ENCODE peak calls at places on chromosomes 6 and 20, in seven cellular contexts. One of them, this sample, is unnamed. For H3K4me1, the result is how much of the 10 kb centered on the place peaks cover.

GRCh38 chr6:17847203-17847602 is 140.2 kb downstream of the KIF13A start:
- DNase-seq in OCI-LY7: no peak
- DNase-seq in HCT116: no peak
- DNase-seq in GM23248: no peak
- DNase-seq in PC-3: no peak
- DNase-seq in SK-N-SH: no peak
- DNase-seq in MM.1S: no peak
- DNase-seq in this sample: no peak

GRCh38 chr6:157760137-157760536 is 62.9 kb upstream of the SNX9 start:
- DNase-seq in MM.1S: no peak
- DNase-seq in OCI-LY7: no peak
- DNase-seq in GM23248: no peak
- DNase-seq in HCT116: no peak
- DNase-seq in PC-3: no peak
- DNase-seq in SK-N-SH: no peak
- DNase-seq in this sample: no peak

GRCh38 chr6:167093922-167094432 is 28.9 kb upstream of the CCR6 start:
- DNase-seq in MM.1S: peak
- DNase-seq in GM23248: peak
- DNase-seq in HCT116: no peak
- DNase-seq in OCI-LY7: no peak
- DNase-seq in PC-3: no peak
- DNase-seq in SK-N-SH: no peak
- DNase-seq in this sample: no peak

GRCh38 chr6:67935976-67936477 is 699.1 kb upstream of the ADGRB3 start:
- DNase-seq in MM.1S: no peak
- DNase-seq in PC-3: no peak
- DNase-seq in GM23248: no peak
- DNase-seq in OCI-LY7: no peak
- DNase-seq in SK-N-SH: no peak
- DNase-seq in HCT116: no peak
- DNase-seq in this sample: no peak

GRCh38 chr6:830667-831327 is 137.9 kb upstream of the EXOC2 start:
- DNase-seq in SK-N-SH: no peak
- DNase-seq in PC-3: no peak
- DNase-seq in MM.1S: no peak
- DNase-seq in OCI-LY7: no peak
- DNase-seq in GM23248: no peak
- DNase-seq in HCT116: no peak
- DNase-seq in this sample: no peak

GRCh38 chr20:991850-992249 is 10.3 kb downstream of the RSPO4 start:
- DNase-seq in MM.1S: no peak
- DNase-seq in GM23248: no peak
- DNase-seq in OCI-LY7: peak
- DNase-seq in SK-N-SH: peak
- DNase-seq in PC-3: no peak
- DNase-seq in HCT116: no peak
- DNase-seq in this sample: no peak

GRCh38 chr6:156776470-156776840 is 723 bp upstream of the ARID1B start:
- DNase-seq in PC-3: peak
- DNase-seq in GM23248: peak
- DNase-seq in OCI-LY7: peak
- DNase-seq in SK-N-SH: peak
- DNase-seq in HCT116: no peak
- DNase-seq in MM.1S: no peak
- DNase-seq in this sample: no peak

GRCh38 chr6:65922049-65922448 is 215.0 kb upstream of the EYS start:
- DNase-seq in GM23248: no peak
- DNase-seq in PC-3: no peak
- DNase-seq in OCI-LY7: no peak
- DNase-seq in SK-N-SH: no peak
- DNase-seq in MM.1S: no peak
- DNase-seq in HCT116: no peak
- DNase-seq in this sample: no peak

GRCh38 chr20:17083738-17084137 is 143.1 kb upstream of the PCSK2 start:
- DNase-seq in MM.1S: peak
- DNase-seq in GM23248: peak
- DNase-seq in OCI-LY7: no peak
- DNase-seq in HCT116: no peak
- DNase-seq in SK-N-SH: no peak
- DNase-seq in PC-3: peak
- DNase-seq in this sample: peak

GRCh38 chr20:40291483-40291882 is 397.6 kb downstream of the MAFB start:
- DNase-seq in SK-N-SH: no peak
- DNase-seq in GM23248: no peak
- DNase-seq in HCT116: no peak
- DNase-seq in OCI-LY7: no peak
- DNase-seq in MM.1S: no peak
- DNase-seq in PC-3: no peak
- DNase-seq in this sample: no peak

GRCh38 chr20:21901470-21902275 is 196.2 kb downstream of the PAX1 start:
- DNase-seq in GM23248: peak
- DNase-seq in SK-N-SH: no peak
- DNase-seq in HCT116: no peak
- DNase-seq in OCI-LY7: no peak
- DNase-seq in PC-3: peak
- DNase-seq in MM.1S: no peak
- DNase-seq in this sample: no peak

DNA sequence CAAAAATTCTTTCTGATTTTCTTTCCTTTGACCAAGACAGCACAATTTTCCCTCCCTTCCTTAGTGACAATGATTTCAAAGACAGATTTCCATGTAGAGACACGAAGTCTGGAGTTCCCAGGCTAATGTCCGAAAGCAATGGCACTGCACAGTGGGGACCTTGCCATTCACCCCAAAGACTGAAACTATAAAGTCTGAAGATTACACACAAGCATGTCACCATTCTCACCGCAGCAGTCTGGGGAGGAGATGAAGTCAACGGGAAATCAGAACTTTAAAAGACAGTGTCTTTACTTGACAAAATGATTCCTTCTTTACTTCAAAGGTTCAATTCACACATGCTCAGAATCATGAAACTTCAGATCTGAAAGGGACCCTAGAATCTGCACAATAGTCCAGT is 8.3 kb downstream of the B4GALT5 start:
- DNase-seq in SK-N-SH: no peak
- DNase-seq in MM.1S: peak
- DNase-seq in GM23248: no peak
- DNase-seq in OCI-LY7: no peak
- DNase-seq in HCT116: no peak
- DNase-seq in PC-3: no peak
- DNase-seq in this sample: no peak
- H3K4me1 ChIP-seq in SK-N-SH: under half
- H3K4me1 ChIP-seq in MM.1S: under half
- H3K4me1 ChIP-seq in GM23248: under half
- H3K4me1 ChIP-seq in OCI-LY7: half or more
- H3K4me1 ChIP-seq in HCT116: under half
- H3K4me1 ChIP-seq in PC-3: under half
- H3K4me1 ChIP-seq in this sample: under half

GRCh38 chr6:159595173-159595572 is 97.9 kb downstream of the SOD2 start:
- DNase-seq in OCI-LY7: no peak
- DNase-seq in HCT116: peak
- DNase-seq in GM23248: peak
- DNase-seq in SK-N-SH: no peak
- DNase-seq in MM.1S: no peak
- DNase-seq in PC-3: peak
- DNase-seq in this sample: no peak

GRCh38 chr6:159590794-159591193 is 102.2 kb downstream of the SOD2 start:
- DNase-seq in PC-3: no peak
- DNase-seq in SK-N-SH: no peak
- DNase-seq in GM23248: no peak
- DNase-seq in MM.1S: no peak
- DNase-seq in OCI-LY7: no peak
- DNase-seq in HCT116: no peak
- DNase-seq in this sample: peak

GRCh38 chr6:159594106-159594749 is 98.8 kb downstream of the SOD2 start:
- DNase-seq in MM.1S: no peak
- DNase-seq in GM23248: peak
- DNase-seq in SK-N-SH: no peak
- DNase-seq in OCI-LY7: no peak
- DNase-seq in PC-3: peak
- DNase-seq in HCT116: peak
- DNase-seq in this sample: no peak

DNA sequence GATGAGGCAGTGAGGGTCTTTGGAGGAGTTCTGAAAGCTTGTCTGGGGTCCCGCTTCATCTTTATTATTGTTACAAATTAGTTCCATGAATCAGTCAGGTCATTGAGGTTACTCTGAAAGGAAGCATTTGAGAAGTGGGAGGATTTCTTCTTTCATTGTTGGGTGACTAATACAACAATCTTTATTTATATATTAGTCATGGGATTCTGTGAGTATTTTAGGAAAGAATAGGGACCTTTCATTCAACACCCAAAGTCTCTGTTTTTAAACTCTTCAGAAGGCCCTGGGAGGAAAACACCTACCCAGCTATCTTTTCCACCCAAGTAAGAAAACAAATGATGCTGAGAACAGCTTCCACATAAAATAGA is 98.3 kb downstream of the SOD2 start:
- DNase-seq in GM23248: peak
- DNase-seq in SK-N-SH: no peak
- DNase-seq in PC-3: peak
- DNase-seq in MM.1S: no peak
- DNase-seq in OCI-LY7: no peak
- DNase-seq in HCT116: peak
- DNase-seq in this sample: no peak
- TF ChIP-seq EZH2phosphoT487 in GM23248: no peak
- TF ChIP-seq EZH2phosphoT487 in SK-N-SH: no peak
- TF ChIP-seq EZH2phosphoT487 in PC-3: no peak
- TF ChIP-seq EZH2phosphoT487 in MM.1S: no peak
- TF ChIP-seq EZH2phosphoT487 in OCI-LY7: no peak
- TF ChIP-seq EZH2phosphoT487 in HCT116: no peak
- TF ChIP-seq EZH2phosphoT487 in this sample: no peak

GRCh38 chr20:62839261-62839660 is 22.4 kb downstream of the TCFL5 start:
- DNase-seq in MM.1S: no peak
- DNase-seq in HCT116: no peak
- DNase-seq in SK-N-SH: no peak
- DNase-seq in GM23248: no peak
- DNase-seq in OCI-LY7: no peak
- DNase-seq in PC-3: no peak
- DNase-seq in this sample: no peak

GRCh38 chr20:62837091-62837490 is 20.2 kb downstream of the COL9A3 start:
- DNase-seq in MM.1S: no peak
- DNase-seq in SK-N-SH: no peak
- DNase-seq in GM23248: no peak
- DNase-seq in OCI-LY7: no peak
- DNase-seq in PC-3: no peak
- DNase-seq in HCT116: no peak
- DNase-seq in this sample: no peak

GRCh38 chr20:62838511-62838910 is 21.7 kb downstream of the COL9A3 start:
- DNase-seq in OCI-LY7: no peak
- DNase-seq in HCT116: no peak
- DNase-seq in PC-3: no peak
- DNase-seq in SK-N-SH: peak
- DNase-seq in GM23248: no peak
- DNase-seq in MM.1S: no peak
- DNase-seq in this sample: no peak

GRCh38 chr20:62835931-62836861 is 19.3 kb downstream of the COL9A3 start:
- DNase-seq in HCT116: no peak
- DNase-seq in OCI-LY7: no peak
- DNase-seq in SK-N-SH: peak
- DNase-seq in MM.1S: no peak
- DNase-seq in PC-3: peak
- DNase-seq in GM23248: peak
- DNase-seq in this sample: no peak

DNA sequence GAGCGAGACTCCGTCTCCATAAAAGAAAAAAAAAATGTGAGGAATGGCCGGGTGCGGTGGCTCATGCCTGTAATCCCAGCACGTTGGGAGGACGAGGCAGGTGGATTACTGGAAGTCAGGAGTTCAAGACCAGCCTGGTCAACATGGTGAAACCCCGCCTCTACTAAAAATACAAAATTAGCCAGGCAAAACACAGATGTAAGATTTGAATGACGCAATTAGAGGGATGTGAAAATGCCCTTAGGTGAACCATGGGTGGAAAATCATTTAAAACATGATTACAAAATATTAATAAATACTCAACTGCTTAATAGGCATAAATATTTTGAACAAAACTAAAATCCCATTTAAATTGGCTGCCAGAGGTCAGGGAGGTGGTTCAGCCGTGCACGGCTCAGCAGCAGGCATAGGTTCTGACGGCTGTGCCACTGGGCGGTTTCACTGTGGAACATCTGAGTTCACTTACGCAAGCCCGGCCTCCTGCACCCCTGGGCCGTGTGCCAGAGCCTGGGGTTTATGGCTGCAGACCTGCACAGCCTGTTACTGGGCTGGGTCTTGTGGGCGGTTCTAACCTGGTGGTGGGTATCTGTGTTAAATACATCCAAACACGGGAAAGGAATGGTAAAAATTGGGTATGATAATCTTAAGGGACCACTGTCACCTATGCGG is 21.1 kb downstream of the COL9A3 start:
- DNase-seq in PC-3: no peak
- DNase-seq in HCT116: no peak
- DNase-seq in GM23248: peak
- DNase-seq in OCI-LY7: no peak
- DNase-seq in SK-N-SH: peak
- DNase-seq in MM.1S: no peak
- DNase-seq in this sample: no peak
- H2AFZ ChIP-seq in PC-3: no peak
- H2AFZ ChIP-seq in HCT116: no peak
- H2AFZ ChIP-seq in GM23248: no peak
- H2AFZ ChIP-seq in OCI-LY7: no peak
- H2AFZ ChIP-seq in SK-N-SH: no peak
- H2AFZ ChIP-seq in MM.1S: no peak
- H2AFZ ChIP-seq in this sample: no peak

GRCh38 chr6:30752164-30752927 is 8.0 kb upstream of the IER3 start:
- DNase-seq in OCI-LY7: no peak
- DNase-seq in HCT116: peak
- DNase-seq in MM.1S: no peak
- DNase-seq in PC-3: peak
- DNase-seq in GM23248: peak
- DNase-seq in SK-N-SH: peak
- DNase-seq in this sample: no peak
- H3K4me1 ChIP-seq in OCI-LY7: under half
- H3K4me1 ChIP-seq in HCT116: half or more
- H3K4me1 ChIP-seq in MM.1S: under half
- H3K4me1 ChIP-seq in PC-3: half or more
- H3K4me1 ChIP-seq in GM23248: half or more
- H3K4me1 ChIP-seq in SK-N-SH: under half
- H3K4me1 ChIP-seq in this sample: under half